ENCODE peak calls at places on chromosomes 4 and X, in seven cellular contexts. U is lower lobe of right lung; Y is iris pigment epithelial cell; H is NCI-H1105; F is activated T-helper 1 cell treated with anti-CD3 and anti-CD28 coated beads, Interleukin-2, amount 50 U/mL, for 16 hours; G is activated CD4-positive, CD25-positive, alpha-beta regulatory T cell treated with anti-CD3 and anti-CD28 coated beads, Interleukin-2, amount 50 U/mL, for 72 hours; L is breast epithelium. T is an unnamed sample.

GRCh38 chr4:183200453-183200852 is 101.4 kb downstream of the WWC2 start:
- DNase-seq in U (peak), Y (peak), H (no peak), F (no peak), G (no peak), L (no peak), T (peak)

GRCh38 chr4:17230727-17231126 is 281.2 kb downstream of the QDPR start:
- DNase-seq in U (no peak), Y (no peak), H (no peak), F (no peak), G (no peak), L (no peak), T (no peak)

GRCh38 chr4:65310586-65310985 is 359.7 kb downstream of the EPHA5 start:
- DNase-seq in U (no peak), Y (no peak), H (no peak), F (no peak), G (no peak), L (no peak), T (no peak)

GRCh38 chr4:86818845-86819244 is 30.3 kb downstream of the SLC10A6 start:
- DNase-seq in U (no peak), Y (no peak), H (no peak), F (no peak), G (no peak), L (no peak), T (no peak)

GRCh38 chr4:61312526-61312925 is 112.4 kb downstream of the ADGRL3 start:
- DNase-seq in U (no peak), Y (peak), H (no peak), F (no peak), G (no peak), L (no peak), T (no peak)

GRCh38 chr4:57116245-57116644 is 6.1 kb upstream of the IGFBP7 start:
- DNase-seq in U (no peak), Y (no peak), H (no peak), F (no peak), G (no peak), L (no peak), T (no peak)

GRCh38 chr4:75513529-75514130 is 573 bp downstream of the RCHY1 start:
- DNase-seq in U (no peak), Y (peak), H (no peak), F (no peak), G (no peak), L (no peak), T (no peak)

GRCh38 chr4:2417765-2418651 is at the start of gene ZFYVE28:
- DNase-seq in U (peak), Y (peak), H (no peak), F (no peak), G (no peak), L (no peak), T (peak)

GRCh38 chr4:138835833-138836521 is 179.6 kb upstream of the NOCT start:
- DNase-seq in U (no peak), Y (peak), H (peak), F (no peak), G (no peak), L (peak), T (peak)

GRCh38 chrX:91434351-91435168 is at the start of gene PABPC5:
- DNase-seq in U (peak), Y (peak), H (peak), F (no peak), G (no peak), L (peak), T (peak)

GRCh38 chr4:81827568-81828202 is 356.0 kb upstream of the RASGEF1B start:
- DNase-seq in U (no peak), Y (no peak), H (no peak), F (no peak), G (no peak), L (no peak), T (no peak)

GRCh38 chr4:71607780-71608673 is 175.9 kb downstream of the GC start:
- DNase-seq in U (no peak), Y (peak), H (no peak), F (no peak), G (no peak), L (no peak), T (peak)

GRCh38 chr4:138868562-138868961 is 147.0 kb upstream of the NOCT start:
- DNase-seq in U (no peak), Y (peak), H (no peak), F (no peak), G (no peak), L (no peak), T (peak)

GRCh38 chr4:33482773-33483172 is 2761.5 kb downstream of the ARAP2 start:
- DNase-seq in U (no peak), Y (no peak), H (no peak), F (no peak), G (no peak), L (no peak), T (no peak)

GRCh38 chrX:1246816-1247215 is 21.8 kb upstream of the CSF2RA start:
- DNase-seq in U (peak), Y (peak), H (no peak), F (peak), G (peak), L (peak), T (peak)

GRCh38 chrX:134388161-134389109 is 71.5 kb upstream of the HPRT1 start:
- DNase-seq in U (no peak), Y (no peak), H (no peak), F (no peak), G (no peak), L (no peak), T (no peak)

GRCh38 chr4:39151120-39151713 is 31.1 kb upstream of the WDR19 start:
- DNase-seq in U (no peak), Y (peak), H (no peak), F (no peak), G (no peak), L (no peak), T (no peak)

GRCh38 chr4:61540944-61541343 is 340.8 kb downstream of the ADGRL3 start:
- DNase-seq in U (no peak), Y (no peak), H (no peak), F (no peak), G (no peak), L (no peak), T (no peak)

GRCh38 chrX:36844857-36845256 is 163.3 kb upstream of the FAM47C start:
- DNase-seq in U (no peak), Y (no peak), H (no peak), F (no peak), G (no peak), L (no peak), T (no peak)

GRCh38 chr4:110926841-110927400 is 304.0 kb upstream of the PITX2 start:
- DNase-seq in U (no peak), Y (no peak), H (no peak), F (no peak), G (no peak), L (no peak), T (no peak)

GRCh38 chrX:131704136-131704695 is 160.3 kb downstream of the OR13H1 start:
- DNase-seq in U (no peak), Y (peak), H (no peak), F (peak), G (peak), L (no peak), T (peak)